ENCODE peak calls at places on chromosomes 5 and 9, in four cellular contexts. One of them, this sample, is unnamed.

GRCh38 chr9:110802416-110803035 is 133.9 kb downstream of the MUSK start:
- DNase-seq in H1: no peak
- DNase-seq in HepG2: no peak
- DNase-seq in GM12878: no peak
- DNase-seq in this sample: no peak

GRCh38 chr5:149924481-149924880 is 20.1 kb downstream of the PDE6A start:
- DNase-seq in HepG2: no peak
- DNase-seq in GM12878: no peak
- DNase-seq in H1: no peak
- DNase-seq in this sample: no peak

GRCh38 chr5:163373401-163374066 is 63.9 kb upstream of the CCNG1 start:
- DNase-seq in H1: no peak
- DNase-seq in GM12878: no peak
- DNase-seq in HepG2: no peak
- DNase-seq in this sample: no peak

GRCh38 chr9:13755551-13755950 is 476.1 kb upstream of the MPDZ start:
- DNase-seq in HepG2: no peak
- DNase-seq in H1: no peak
- DNase-seq in GM12878: no peak
- DNase-seq in this sample: no peak

GRCh38 chr5:72455477-72455876 is 51.7 kb downstream of the ZNF366 start:
- DNase-seq in HepG2: no peak
- DNase-seq in H1: no peak
- DNase-seq in GM12878: no peak
- DNase-seq in this sample: no peak

GRCh38 chr5:73433272-73433981 is 15.2 kb downstream of the FOXD1 start:
- DNase-seq in GM12878: no peak
- DNase-seq in HepG2: no peak
- DNase-seq in H1: no peak
- DNase-seq in this sample: no peak

GRCh38 chr9:99752710-99753109 is 69.0 kb upstream of the NR4A3 start:
- DNase-seq in H1: no peak
- DNase-seq in HepG2: no peak
- DNase-seq in GM12878: no peak
- DNase-seq in this sample: no peak

GRCh38 chr9:130402243-130402642 is 42.5 kb upstream of the ASS1 start:
- DNase-seq in HepG2: no peak
- DNase-seq in GM12878: no peak
- DNase-seq in H1: no peak
- DNase-seq in this sample: no peak

GRCh38 chr5:137696481-137696880 is 39.4 kb downstream of the KLHL3 start:
- DNase-seq in HepG2: no peak
- DNase-seq in H1: no peak
- DNase-seq in GM12878: no peak
- DNase-seq in this sample: no peak

GRCh38 chr5:179304871-179305270 is 40.4 kb downstream of the ADAMTS2 start:
- DNase-seq in H1: no peak
- DNase-seq in HepG2: no peak
- DNase-seq in GM12878: no peak
- DNase-seq in this sample: no peak

GRCh38 chr9:2291980-2292704 is 277.0 kb downstream of the SMARCA2 start:
- DNase-seq in GM12878: no peak
- DNase-seq in H1: no peak
- DNase-seq in HepG2: no peak
- DNase-seq in this sample: no peak

GRCh38 chr9:69250681-69251080 is 74.3 kb upstream of the ENTREP1 start:
- DNase-seq in GM12878: no peak
- DNase-seq in H1: no peak
- DNase-seq in HepG2: no peak
- DNase-seq in this sample: no peak

GRCh38 chr5:17275279-17276158 is 58.1 kb downstream of the BASP1 start:
- DNase-seq in H1: no peak
- DNase-seq in GM12878: no peak
- DNase-seq in HepG2: no peak
- DNase-seq in this sample: no peak

GRCh38 chr5:111942661-111943401 is 185.8 kb upstream of the NREP start:
- DNase-seq in HepG2: no peak
- DNase-seq in H1: no peak
- DNase-seq in GM12878: no peak
- DNase-seq in this sample: no peak

GRCh38 chr5:82673460-82673859 is 395.3 kb upstream of the RPS23 start:
- DNase-seq in H1: no peak
- DNase-seq in GM12878: no peak
- DNase-seq in HepG2: no peak
- DNase-seq in this sample: no peak

GRCh38 chr9:13513710-13514444 is 234.4 kb upstream of the MPDZ start:
- DNase-seq in GM12878: no peak
- DNase-seq in HepG2: no peak
- DNase-seq in H1: peak
- DNase-seq in this sample: peak

GRCh38 chr5:14118551-14119320 is 24.4 kb upstream of the TRIO start:
- DNase-seq in GM12878: no peak
- DNase-seq in H1: no peak
- DNase-seq in HepG2: no peak
- DNase-seq in this sample: no peak

GRCh38 chr9:87587864-87588263 is 90.2 kb downstream of the DAPK1 start:
- DNase-seq in H1: no peak
- DNase-seq in HepG2: no peak
- DNase-seq in GM12878: no peak
- DNase-seq in this sample: no peak

GRCh38 chr9:125074976-125075375 is 68.4 kb downstream of the SCAI start:
- DNase-seq in HepG2: no peak
- DNase-seq in GM12878: no peak
- DNase-seq in H1: no peak
- DNase-seq in this sample: no peak

GRCh38 chr5:15285901-15286583 is 213.9 kb upstream of the FBXL7 start:
- DNase-seq in H1: no peak
- DNase-seq in HepG2: no peak
- DNase-seq in GM12878: no peak
- DNase-seq in this sample: no peak

GRCh38 chr9:124084087-124084486 is 72.5 kb downstream of the LHX2 start:
- DNase-seq in GM12878: no peak
- DNase-seq in H1: no peak
- DNase-seq in HepG2: peak
- DNase-seq in this sample: no peak

GRCh38 chr9:108383801-108384200 is 472.0 kb downstream of the ACTL7B start:
- DNase-seq in H1: no peak
- DNase-seq in GM12878: no peak
- DNase-seq in HepG2: no peak
- DNase-seq in this sample: no peak

GRCh38 chr9:115985657-115986056 is 167.9 kb upstream of the PAPPA start:
- DNase-seq in H1: no peak
- DNase-seq in HepG2: no peak
- DNase-seq in GM12878: no peak
- DNase-seq in this sample: no peak

GRCh38 chr5:395921-396714 is 46.9 kb upstream of the EXOC3 start:
- DNase-seq in HepG2: no peak
- DNase-seq in GM12878: no peak
- DNase-seq in H1: no peak
- DNase-seq in this sample: no peak

GRCh38 chr5:56026863-56027300 is 32.1 kb upstream of the IL6ST start:
- DNase-seq in HepG2: no peak
- DNase-seq in H1: no peak
- DNase-seq in GM12878: peak
- DNase-seq in this sample: no peak

GRCh38 chr5:88657166-88657565 is 225.8 kb downstream of the MEF2C start:
- DNase-seq in GM12878: no peak
- DNase-seq in H1: no peak
- DNase-seq in HepG2: no peak
- DNase-seq in this sample: no peak

DNA sequence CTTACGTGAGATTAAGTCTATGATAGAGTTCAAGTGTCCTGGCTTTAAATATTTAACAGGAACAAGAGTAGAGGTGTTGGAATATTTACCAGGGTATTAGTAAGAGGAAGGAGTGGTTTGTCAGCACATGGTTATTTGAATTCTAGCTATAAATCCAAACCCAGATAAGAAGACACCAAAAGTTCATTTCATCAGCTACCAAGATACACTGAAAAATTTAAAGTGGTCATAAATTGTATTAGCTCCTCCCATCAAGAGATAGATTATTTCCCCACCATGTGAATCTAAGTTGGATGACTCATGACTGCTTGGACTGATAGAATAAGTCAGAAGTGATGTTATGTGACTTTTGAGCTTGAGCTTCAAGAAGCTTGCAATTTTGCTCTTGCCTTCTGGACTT is 72.1 kb upstream of the GRAMD2B start:
- DNase-seq in GM12878: no peak
- DNase-seq in HepG2: no peak
- DNase-seq in H1: no peak
- DNase-seq in this sample: no peak
- TF ChIP-seq SUZ12 in GM12878: no peak
- TF ChIP-seq SUZ12 in HepG2: no peak
- TF ChIP-seq SUZ12 in H1: no peak
- TF ChIP-seq SUZ12 in this sample: no peak

GRCh38 chr5:33146916-33147315 is 293.8 kb upstream of the TARS1 start:
- DNase-seq in GM12878: no peak
- DNase-seq in H1: no peak
- DNase-seq in HepG2: no peak
- DNase-seq in this sample: no peak
- H3K9ac ChIP-seq in GM12878: no peak
- H3K9ac ChIP-seq in H1: no peak
- H3K9ac ChIP-seq in HepG2: no peak
- H3K9ac ChIP-seq in this sample: no peak

GRCh38 chr5:145158654-145159199 is 676.4 kb downstream of the PRELID2 start:
- DNase-seq in H1: no peak
- DNase-seq in HepG2: no peak
- DNase-seq in GM12878: no peak
- DNase-seq in this sample: no peak

GRCh38 chr5:145161384-145161783 is 673.8 kb downstream of the PRELID2 start:
- DNase-seq in GM12878: no peak
- DNase-seq in H1: no peak
- DNase-seq in HepG2: no peak
- DNase-seq in this sample: no peak

GRCh38 chr5:145160679-145161078 is 674.5 kb downstream of the PRELID2 start:
- DNase-seq in GM12878: no peak
- DNase-seq in H1: no peak
- DNase-seq in HepG2: no peak
- DNase-seq in this sample: no peak

GRCh38 chr5:145162641-145163040 is 672.5 kb downstream of the PRELID2 start:
- DNase-seq in H1: no peak
- DNase-seq in HepG2: peak
- DNase-seq in GM12878: no peak
- DNase-seq in this sample: no peak

GRCh38 chr5:145157841-145158240 is 677.3 kb downstream of the PRELID2 start:
- DNase-seq in GM12878: no peak
- DNase-seq in H1: no peak
- DNase-seq in HepG2: no peak
- DNase-seq in this sample: no peak
- TF ChIP-seq SUZ12 in GM12878: no peak
- TF ChIP-seq SUZ12 in H1: no peak
- TF ChIP-seq SUZ12 in HepG2: no peak
- TF ChIP-seq SUZ12 in this sample: no peak

GRCh38 chr9:70411930-70412677 is 2.4 kb downstream of the KLF9 start:
- DNase-seq in GM12878: peak
- DNase-seq in HepG2: peak
- DNase-seq in H1: peak
- DNase-seq in this sample: no peak

GRCh38 chr9:70412678-70413426 is 1.6 kb downstream of the KLF9 start:
- DNase-seq in HepG2: peak
- DNase-seq in H1: peak
- DNase-seq in GM12878: no peak
- DNase-seq in this sample: no peak

GRCh38 chr9:70410368-70410767 is 4.1 kb downstream of the KLF9 start:
- DNase-seq in GM12878: no peak
- DNase-seq in H1: no peak
- DNase-seq in HepG2: no peak
- DNase-seq in this sample: no peak

GRCh38 chr9:70409800-70410199 is 4.7 kb downstream of the KLF9 start:
- DNase-seq in HepG2: no peak
- DNase-seq in GM12878: no peak
- DNase-seq in H1: no peak
- DNase-seq in this sample: no peak

DNA sequence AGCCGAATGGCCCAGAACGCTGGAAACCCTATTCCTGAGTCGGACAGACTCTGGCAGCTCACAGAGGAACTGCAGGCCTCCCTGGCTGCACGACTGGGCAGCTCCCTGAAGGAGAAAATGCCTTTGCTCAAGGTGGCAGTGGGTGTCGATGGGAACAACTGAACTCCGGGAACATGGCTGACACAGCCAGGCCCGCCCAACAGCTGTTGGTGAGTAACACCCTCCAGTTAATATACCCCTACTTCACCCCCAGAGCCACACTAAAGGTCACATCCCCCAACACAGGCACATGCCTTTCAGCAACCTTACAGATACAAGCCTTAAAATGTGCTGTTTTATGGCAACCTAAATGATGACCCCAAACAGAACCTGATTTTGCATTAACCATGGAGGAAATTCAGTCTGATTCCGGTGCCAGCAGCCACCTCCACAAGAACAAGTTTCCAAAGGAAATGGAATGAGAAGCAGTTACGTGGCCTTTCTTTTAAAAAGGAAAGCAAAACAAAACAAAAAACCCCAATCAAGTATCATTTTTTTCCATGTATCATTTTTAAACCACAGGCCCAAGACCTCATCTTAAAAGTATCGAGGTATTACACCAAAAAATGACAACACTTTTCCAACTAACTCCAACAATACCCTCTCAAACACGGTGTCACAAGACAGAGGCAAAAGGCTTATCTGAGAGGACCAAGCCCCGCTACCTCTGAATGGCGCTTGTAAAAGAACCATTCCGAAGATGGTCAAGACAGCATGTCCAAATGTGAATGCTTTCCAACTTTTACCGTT is 3.1 kb downstream of the KLF9 start:
- DNase-seq in HepG2: peak
- DNase-seq in GM12878: no peak
- DNase-seq in H1: no peak
- DNase-seq in this sample: no peak
- H3K9ac ChIP-seq in HepG2: peak
- H3K9ac ChIP-seq in GM12878: peak
- H3K9ac ChIP-seq in H1: no peak
- H3K9ac ChIP-seq in this sample: no peak